ENCODE peak calls at places on chromosome 21, in seven cellular contexts. E is astrocyte; B is thoracic aorta; L is ascending aorta; W is GM23248; D is naive thymus-derived CD4-positive, alpha-beta T cell; U is IMR-90. A is an unnamed sample. For H3K9me3, the result is how much of the 10 kb centered on the place peaks cover.

GRCh38 chr21:35179990-35180557 is 131.0 kb upstream of the RUNX1 start:
- DNase-seq in W (peak), B (no peak), L (no peak), E (peak), U (peak), D (no peak), A (no peak)

GRCh38 chr21:45420061-45420521 is 15.1 kb downstream of the COL18A1 start:
- DNase-seq in D (no peak), U (no peak), E (no peak), L (no peak), B (no peak), W (no peak), A (no peak)

GRCh38 chr21:37712204-37712934 is 203.9 kb downstream of the KCNJ6 start:
- DNase-seq in U (peak), B (peak), D (peak), L (peak), W (peak), E (peak), A (peak)

GRCh38 chr21:16125274-16125673 is 395.5 kb downstream of the USP25 start:
- DNase-seq in U (no peak), B (no peak), W (peak), L (no peak), E (no peak), D (no peak), A (no peak)

GRCh38 chr21:45766055-45766454 is 122.5 kb downstream of the PCBP3 start:
- DNase-seq in D (no peak), W (no peak), E (no peak), L (no peak), B (no peak), U (no peak), A (no peak)

GRCh38 chr21:43001316-43001715 is 27.0 kb downstream of the PKNOX1 start:
- DNase-seq in B (no peak), L (no peak), U (no peak), W (no peak), D (no peak), E (no peak), A (no peak)

GRCh38 chr21:39080366-39080765 is 102.9 kb downstream of the PSMG1 start:
- DNase-seq in E (no peak), U (no peak), W (no peak), D (no peak), B (no peak), L (peak), A (no peak)

GRCh38 chr21:37642493-37642892 is 273.8 kb downstream of the KCNJ6 start:
- DNase-seq in U (no peak), D (peak), B (no peak), E (no peak), W (no peak), L (no peak), A (no peak)

GRCh38 chr21:44329086-44329889 is 9.9 kb downstream of the CFAP410 start:
- DNase-seq in D (no peak), U (no peak), E (no peak), W (peak), B (no peak), L (no peak), A (no peak)

GRCh38 chr21:22409571-22409970 is 1411.4 kb downstream of the NCAM2 start:
- DNase-seq in D (no peak), B (no peak), U (no peak), L (no peak), E (no peak), W (no peak), A (no peak)
- H3K9me3 ChIP-seq in D (under half), B (under half), U (under half), L (under half), E (under half), W (under half), A (under half)

GRCh38 chr21:22609802-22610201 is 1611.6 kb downstream of the NCAM2 start:
- DNase-seq in D (no peak), L (no peak), B (no peak), U (no peak), W (no peak), E (no peak), A (no peak)
- H3K9me3 ChIP-seq in D (under half), L (under half), B (under half), U (under half), W (under half), E (under half), A (under half)

DNA sequence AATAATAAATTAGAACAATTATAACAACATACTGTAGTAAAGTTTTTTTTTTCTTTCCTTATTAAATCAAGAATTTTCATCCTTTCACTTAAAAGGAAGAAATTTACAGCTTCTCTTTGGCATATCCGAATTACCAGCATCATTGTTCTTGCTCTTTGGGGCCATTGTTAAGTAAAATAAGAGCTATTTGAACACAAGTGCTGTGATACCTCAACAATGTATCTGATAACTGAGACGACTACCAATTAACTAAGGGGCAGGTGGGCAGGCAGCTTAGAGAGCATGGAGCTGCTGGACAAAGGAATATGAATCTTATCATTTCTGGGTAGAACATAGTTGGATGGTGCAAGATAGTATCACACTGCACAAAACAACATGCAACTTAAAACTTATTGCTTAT is 719.9 kb upstream of the TMPRSS15 start:
- DNase-seq in E (no peak), D (no peak), W (no peak), L (no peak), U (no peak), B (no peak), A (no peak)
- H3K9me3 ChIP-seq in E (under half), D (under half), W (under half), L (under half), U (under half), B (under half), A (under half)

DNA sequence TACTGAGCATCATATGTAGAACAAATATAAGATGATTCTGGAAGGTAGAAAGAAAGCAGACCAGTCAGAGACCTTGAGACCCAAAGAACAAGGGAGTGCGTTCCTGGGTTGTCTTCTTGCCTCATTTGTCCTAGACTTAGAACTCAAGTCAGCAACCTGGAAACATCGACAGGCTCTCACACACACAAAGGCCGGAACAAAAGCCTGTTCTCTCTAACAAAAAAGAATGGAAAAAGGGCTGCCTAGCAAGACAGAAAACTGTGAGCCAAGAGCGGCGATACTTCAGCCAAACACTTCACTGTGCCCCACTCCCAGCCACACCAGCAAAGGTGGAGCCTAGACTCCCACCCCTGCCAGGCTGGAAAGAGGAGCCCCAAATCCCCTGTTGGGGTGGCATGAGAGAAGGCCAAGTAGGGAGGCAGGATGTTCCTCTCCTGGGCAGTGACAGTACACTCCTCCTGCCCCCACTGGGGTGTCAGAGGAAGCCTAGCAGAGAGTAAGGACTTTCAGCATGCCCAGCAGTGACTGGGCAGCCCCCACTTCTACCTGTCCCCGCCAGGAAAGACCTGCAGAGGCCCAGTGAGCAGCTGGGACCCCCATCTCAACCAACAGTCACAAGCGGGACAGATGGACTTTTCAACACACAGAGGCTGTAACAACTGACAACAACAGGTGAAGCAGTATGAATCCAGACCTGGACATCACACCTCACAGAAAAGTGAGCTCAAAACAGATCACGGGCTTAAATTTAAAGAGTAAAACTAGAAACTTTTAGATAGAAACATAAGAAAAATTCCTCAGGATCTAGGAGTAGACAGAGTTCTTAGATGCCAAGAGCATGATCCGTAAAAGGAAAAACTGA is 33.0 kb downstream of the MRAP start:
- DNase-seq in W (no peak), U (no peak), E (no peak), L (no peak), B (no peak), D (no peak), A (no peak)
- H3K9me3 ChIP-seq in W (under half), U (under half), E (under half), L (under half), B (under half), D (under half), A (under half)

DNA sequence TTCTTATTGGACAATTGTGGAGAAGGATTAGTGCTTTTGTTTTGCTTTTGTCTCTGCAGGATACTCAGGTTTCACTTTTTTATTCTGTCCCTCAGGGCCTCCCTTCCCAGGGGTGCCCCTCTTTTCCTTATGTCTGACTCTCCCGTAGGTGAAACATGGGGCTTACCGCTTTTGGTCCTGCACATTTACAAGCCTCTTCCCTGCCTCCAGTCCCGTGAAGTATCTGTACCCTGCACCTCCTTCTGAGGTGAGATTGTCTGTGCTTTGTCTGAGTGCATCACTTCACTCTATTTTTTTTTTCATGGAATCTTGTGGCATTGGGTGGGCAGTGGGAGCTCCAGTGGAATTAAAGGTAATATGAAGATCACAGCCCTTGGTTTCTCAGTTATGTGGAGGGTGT is 758.1 kb upstream of the TPTE start:
- DNase-seq in B (no peak), L (peak), D (no peak), E (no peak), W (no peak), U (no peak), A (no peak)
- H3K9me3 ChIP-seq in B (under half), L (under half), D (under half), E (under half), W (under half), U (under half), A (half or more)

GRCh38 chr21:25189497-25189896 is 417.8 kb downstream of the MRPL39 start:
- DNase-seq in D (no peak), E (no peak), U (no peak), W (no peak), B (no peak), L (no peak), A (no peak)
- H3K9me3 ChIP-seq in D (under half), E (under half), U (under half), W (under half), B (under half), L (under half), A (under half)

A was measured in mucosa of descending colon.